ENCODE peak calls at places on chromosome 1, in four cellular contexts. N, J, T and O are unnamed samples.

GRCh38 chr1:150178543-150178942 is 28.8 kb downstream of the PLEKHO1 start:
- DNase-seq in N (no peak), J (no peak), T (no peak), O (no peak)

GRCh38 chr1:180029524-180030130 is 75.0 kb downstream of the CEP350 start:
- DNase-seq in N (no peak), J (no peak), T (no peak), O (no peak)

GRCh38 chr1:23810818-23811420 is 10.4 kb upstream of the GALE start:
- DNase-seq in N (peak; percentile 45), J (peak; percentile 81), T (no peak), O (peak; percentile 70)

GRCh38 chr1:184283999-184284398 is 102.8 kb upstream of the C1orf21 start:
- DNase-seq in N (no peak), J (no peak), T (no peak), O (peak; percentile 21)

GRCh38 chr1:21383785-21384401 is 56.0 kb upstream of the NBPF3 start:
- DNase-seq in N (no peak), J (peak; percentile 71), T (no peak), O (no peak)

GRCh38 chr1:168958562-168959289 is 147.8 kb upstream of the ATP1B1 start:
- DNase-seq in N (no peak), J (no peak), T (no peak), O (no peak)

GRCh38 chr1:162899422-162900168 is 38.6 kb upstream of the CCDC190 start:
- DNase-seq in N (no peak), J (no peak), T (no peak), O (no peak)

GRCh38 chr1:205505791-205506190 is 1.3 kb downstream of the CDK18 start:
- DNase-seq in N (no peak), J (no peak), T (no peak), O (no peak)

GRCh38 chr1:204087893-204088528 is 15.1 kb downstream of the SOX13 start:
- DNase-seq in N (no peak), J (peak; percentile 22), T (no peak), O (no peak)

GRCh38 chr1:51926171-51926812 is 47.8 kb upstream of the NRDC start:
- DNase-seq in N (no peak), J (no peak), T (no peak), O (peak; percentile 82)

GRCh38 chr1:59237905-59238304 is 59.0 kb upstream of the FGGY start:
- DNase-seq in N (no peak), J (peak; percentile 64), T (no peak), O (no peak)

GRCh38 chr1:156766288-156767100 is 841 bp upstream of the PRCC start:
- DNase-seq in N (no peak), J (peak; percentile 28), T (no peak), O (no peak)

GRCh38 chr1:32703479-32704291 is 1.1 kb upstream of the SYNC start:
- DNase-seq in N (no peak), J (no peak), T (no peak), O (no peak)

GRCh38 chr1:178802873-178803272 is 68.0 kb downstream of the ANGPTL1 start:
- DNase-seq in N (no peak), J (no peak), T (no peak), O (no peak)

GRCh38 chr1:12276225-12276624 is 46.4 kb downstream of the VPS13D start:
- DNase-seq in N (no peak), J (peak; percentile 53), T (no peak), O (peak; percentile 22)

GRCh38 chr1:238466459-238466858 is 575.7 kb upstream of the ZP4 start:
- DNase-seq in N (no peak), J (no peak), T (no peak), O (no peak)

GRCh38 chr1:210598135-210598652 is 269.5 kb downstream of the HHAT start:
- DNase-seq in N (no peak), J (no peak), T (no peak), O (peak; percentile 58)